ENCODE peak calls at places on chromosomes 7 and 10, in nine cellular contexts. X is adrenal gland, B is heart left ventricle, H is AG04449, Y is fibroblast of lung, D is cardiac muscle cell, O is IMR-90, K is psoas muscle, C is coronary artery. Q is an unnamed sample.
A peak's percentile ranks its signal among the peaks of the same experiment; 100 is the strongest.

GRCh38 chr10:104736006-104736405 is 94.9 kb downstream of the SORCS3 start:
- DNase-seq in X (no peak), B (peak; percentile 26), H (no peak), Y (no peak), D (peak; percentile 91), O (no peak), K (no peak), C (no peak), Q (no peak)

GRCh38 chr7:102082693-102083385 is 203.8 kb upstream of the SH2B2 start:
- DNase-seq in X (no peak), B (no peak), H (no peak), Y (no peak), D (no peak), O (peak; percentile 23), K (no peak), C (no peak), Q (no peak)

GRCh38 chr10:32207544-32207943 is 139.4 kb downstream of the EPC1 start:
- DNase-seq in X (peak; percentile 64), B (peak; percentile 34), H (no peak), Y (peak; percentile 33), D (peak; percentile 51), O (peak; percentile 28), K (no peak), C (no peak), Q (peak; percentile 42)

GRCh38 chr10:32622409-32622808 is 176.5 kb downstream of the CCDC7 start:
- DNase-seq in X (no peak), B (no peak), H (no peak), Y (no peak), D (no peak), O (no peak), K (no peak), C (no peak), Q (no peak)

GRCh38 chr10:29982997-29983648 is 76.3 kb downstream of the JCAD start:
- DNase-seq in X (no peak), B (no peak), H (no peak), Y (no peak), D (no peak), O (no peak), K (no peak), C (no peak), Q (no peak)

GRCh38 chr10:86046845-86047460 is 319.6 kb downstream of the GRID1 start:
- DNase-seq in X (no peak), B (no peak), H (no peak), Y (no peak), D (no peak), O (no peak), K (no peak), C (peak; percentile 26), Q (no peak)

GRCh38 chr10:80171248-80171660 is 34.1 kb downstream of the ANXA11 start:
- DNase-seq in X (no peak), B (no peak), H (no peak), Y (no peak), D (no peak), O (no peak), K (no peak), C (no peak), Q (no peak)

GRCh38 chr7:93316730-93317129 is 84.6 kb downstream of the VPS50 start:
- DNase-seq in X (no peak), B (no peak), H (no peak), Y (peak; percentile 65), D (no peak), O (peak; percentile 43), K (no peak), C (no peak), Q (no peak)

GRCh38 chr10:63346015-63346441 is 119.7 kb downstream of the JMJD1C start:
- DNase-seq in X (peak; percentile 28), B (no peak), H (no peak), Y (peak; percentile 61), D (no peak), O (peak; percentile 59), K (no peak), C (no peak), Q (no peak)

GRCh38 chr7:157434701-157435100 is 97.9 kb downstream of the DNAJB6 start:
- DNase-seq in X (no peak), B (no peak), H (no peak), Y (no peak), D (no peak), O (no peak), K (no peak), C (no peak), Q (no peak)

GRCh38 chr10:84008878-84009277 is 130.4 kb upstream of the GHITM start:
- DNase-seq in X (peak; percentile 31), B (no peak), H (no peak), Y (no peak), D (peak; percentile 20), O (no peak), K (no peak), C (no peak), Q (peak; percentile 53)

GRCh38 chr7:113875224-113875623 is 43.6 kb downstream of the PPP1R3A start:
- DNase-seq in X (no peak), B (no peak), H (no peak), Y (peak; percentile 10), D (no peak), O (no peak), K (no peak), C (no peak), Q (no peak)

GRCh38 chr7:18230271-18230670 is 202.6 kb upstream of the PRPS1L1 start:
- DNase-seq in X (no peak), B (no peak), H (no peak), Y (no peak), D (no peak), O (no peak), K (no peak), C (no peak), Q (no peak)

DNA sequence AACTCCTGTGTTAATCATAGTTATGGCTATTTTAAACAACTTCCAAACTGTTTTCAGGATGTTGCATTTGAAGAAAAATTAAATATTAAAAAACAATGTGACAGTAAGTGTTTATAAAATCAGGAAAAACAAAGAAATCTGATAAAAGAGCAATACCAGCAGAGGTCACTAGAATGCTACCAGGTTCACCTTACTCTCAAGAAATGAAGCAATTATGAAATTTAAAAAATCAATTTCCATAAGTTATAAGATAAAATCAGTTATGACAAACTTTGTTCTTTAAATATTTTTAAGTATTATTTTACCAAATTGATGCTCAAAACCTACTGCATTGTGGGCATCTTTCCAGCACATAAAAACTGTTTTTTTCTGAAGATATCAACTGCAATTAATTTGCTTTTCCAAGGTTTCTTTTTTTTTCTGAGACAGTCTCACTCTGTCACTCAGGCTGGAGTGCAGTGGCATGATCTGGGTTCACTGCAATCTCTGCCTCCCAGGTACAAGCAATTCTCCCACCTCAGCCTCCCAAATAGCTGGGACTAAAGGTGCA is 50.7 kb upstream of the RHEB start:
- DNase-seq in X (no peak), B (no peak), H (no peak), Y (no peak), D (no peak), O (peak; percentile 47), K (no peak), C (no peak), Q (no peak)
- TF ChIP-seq CTCF in X (peak; percentile 52), B (peak; percentile 65), H (peak; percentile 18), Y (peak; percentile 34), D (peak; percentile 48), O (peak; percentile 67), K (peak; percentile 44), C (peak; percentile 21), Q (no peak)

DNA sequence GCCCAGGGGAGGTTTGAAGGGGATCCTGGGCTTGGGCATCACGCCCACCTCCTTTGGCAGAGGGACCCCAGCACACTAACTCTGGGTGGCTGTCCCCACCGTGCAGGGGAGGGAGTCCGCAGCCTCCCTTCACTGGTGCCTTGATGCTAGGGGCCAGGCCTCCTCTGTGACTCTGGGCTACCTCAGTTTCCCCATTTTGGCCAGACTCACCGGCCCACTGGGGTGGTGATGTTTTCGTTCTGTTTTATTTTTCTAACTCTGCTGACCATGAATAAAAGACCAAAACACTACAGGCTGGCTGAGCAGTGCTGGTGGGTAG is 507 bp upstream of the TRIP6 start:
- DNase-seq in X (no peak), B (no peak), H (no peak), Y (no peak), D (no peak), O (no peak), K (peak; percentile 57), C (no peak), Q (no peak)
- H3K4me3 ChIP-seq in X (peak overlapping the region; percentile 97), B (peak overlapping the region; percentile 100), H (peak overlapping the region; percentile 95), Y (peak overlapping the region; percentile 99), D (peak overlapping the region; percentile 80), O (peak overlapping the region; percentile 97), K (peak overlapping the region; percentile 77), C (peak overlapping the region; percentile 85), Q (no peak overlapping the region)

DNA sequence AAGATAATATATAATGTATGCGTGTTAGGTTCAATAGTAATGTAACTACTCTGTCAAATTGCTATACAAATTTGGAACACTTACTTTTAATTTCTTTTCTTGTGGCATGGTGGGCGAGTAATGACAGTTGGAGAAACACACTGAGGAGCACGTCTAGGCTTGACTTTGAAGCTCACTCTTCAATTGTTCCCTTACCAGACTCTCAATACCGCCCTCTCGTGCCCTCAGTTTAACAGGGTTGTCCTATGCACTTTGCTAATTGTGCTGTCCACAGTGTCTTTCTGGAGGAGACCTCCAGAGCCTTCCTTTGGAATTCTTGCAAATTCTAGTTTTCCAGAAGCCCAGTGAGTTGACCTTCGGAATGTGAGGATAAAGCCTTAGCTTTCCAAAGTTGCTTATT is 107.2 kb upstream of the RELN start:
- DNase-seq in X (no peak), B (no peak), H (no peak), Y (peak; percentile 1), D (peak; percentile 42), O (peak; percentile 18), K (no peak), C (no peak), Q (peak; percentile 29)
- TF ChIP-seq CTCF in X (no peak), B (no peak), H (peak; percentile 26), Y (peak; percentile 13), D (peak; percentile 11), O (peak; percentile 33), K (no peak), C (no peak), Q (no peak)

DNA sequence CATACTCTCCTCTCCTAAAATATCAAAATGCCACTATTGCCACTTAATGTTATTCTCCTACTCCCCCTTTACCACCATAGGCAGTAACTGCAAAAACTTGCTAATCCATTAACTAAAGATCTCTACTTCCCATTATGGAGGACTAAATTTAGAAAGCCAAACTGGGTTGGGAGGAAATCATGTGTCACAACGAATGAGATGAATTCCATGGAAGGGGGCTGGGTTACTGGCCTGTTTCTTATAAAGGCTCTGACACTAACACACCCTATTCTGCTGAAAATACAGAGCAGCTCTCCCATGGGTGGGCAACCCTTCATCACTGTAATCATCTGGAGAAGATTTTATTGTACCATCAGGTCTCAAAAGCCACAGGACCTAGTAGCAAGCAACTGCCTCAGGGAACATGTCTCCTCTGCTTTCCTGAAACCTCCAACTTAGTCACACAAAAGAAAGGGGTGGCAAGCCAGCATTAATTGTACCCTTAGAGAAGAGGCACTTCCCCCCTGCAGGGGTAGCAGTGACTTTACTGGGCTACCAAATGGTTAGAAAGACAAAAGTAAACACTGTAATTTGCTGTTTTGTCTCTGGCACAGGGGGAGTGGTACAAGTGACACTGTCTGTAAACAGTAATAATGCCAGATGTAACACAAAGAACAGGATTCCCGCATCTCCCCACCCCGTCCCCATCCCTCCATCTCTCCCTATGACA is 81.7 kb downstream of the ARMH3 start:
- DNase-seq in X (no peak), B (no peak), H (no peak), Y (peak; percentile 31), D (peak; percentile 47), O (no peak), K (no peak), C (no peak), Q (no peak)
- H3K4me3 ChIP-seq in X (no peak overlapping the region), B (no peak overlapping the region), H (no peak overlapping the region), Y (no peak overlapping the region), D (no peak overlapping the region), O (no peak overlapping the region), K (no peak overlapping the region), C (peak overlapping the region; percentile 28), Q (no peak overlapping the region)